ENCODE peak calls at places on chromosome 12, in eight cellular contexts. I is HCEC 1CT; P is activated CD4-positive, alpha-beta memory T cell treated with anti-CD3 and anti-CD28 coated beads, Interleukin-2, amount 10 ng/mL, durations not matched to agents 7 days and 5 days; G is stimulated activated CD4-positive, alpha-beta T cell treated with anti-CD3 and anti-CD28 coated beads, Interleukin-15, amount 100 ng/mL, for 1 hour; V is H4; M is NCI-H2081; S is stomach; J is NCI-H345. B is an unnamed sample.

GRCh38 chr12:129049917-129050316 is 196.6 kb downstream of the GLT1D1 start:
- DNase-seq in S (no peak), I (no peak), G (no peak), V (no peak), M (no peak), J (no peak), P (no peak), B (no peak)

GRCh38 chr12:30795410-30795659 is 40.6 kb upstream of the CAPRIN2 start:
- DNase-seq in I (peak), S (no peak), M (no peak), J (no peak), G (no peak), V (no peak), P (peak), B (no peak)

GRCh38 chr12:124590447-124590846 is 23.0 kb upstream of the NCOR2 start:
- DNase-seq in V (no peak), S (no peak), I (no peak), M (no peak), P (no peak), G (no peak), J (no peak), B (no peak)

GRCh38 chr12:111434680-111435338 is 29.1 kb downstream of the SH2B3 start:
- DNase-seq in G (peak), V (peak), M (peak), I (peak), S (no peak), J (no peak), P (peak), B (no peak)

GRCh38 chr12:80271770-80272169 is 172.3 kb upstream of the PTPRQ start:
- DNase-seq in P (no peak), J (no peak), G (no peak), S (no peak), V (no peak), I (no peak), M (no peak), B (no peak)

GRCh38 chr12:31342314-31342713 is 16.4 kb upstream of the SINHCAF start:
- DNase-seq in M (no peak), V (no peak), J (no peak), I (no peak), S (no peak), P (no peak), G (no peak), B (no peak)

GRCh38 chr12:95608252-95609033 is 57.2 kb upstream of the USP44 start:
- DNase-seq in G (no peak), P (no peak), V (peak), M (peak), J (peak), S (peak), I (peak), B (peak)

GRCh38 chr12:42921741-42922511 is 332.4 kb upstream of the PRICKLE1 start:
- DNase-seq in S (no peak), M (no peak), G (no peak), V (no peak), I (no peak), P (no peak), J (no peak), B (no peak)

GRCh38 chr12:98646165-98646764 is 1.2 kb downstream of the APAF1 start:
- DNase-seq in P (no peak), G (no peak), I (peak), J (no peak), S (no peak), V (no peak), M (no peak), B (peak)

GRCh38 chr12:123076604-123077297 is 74.1 kb downstream of the PITPNM2 start:
- DNase-seq in P (peak), J (no peak), M (no peak), I (peak), G (no peak), V (no peak), S (no peak), B (no peak)

GRCh38 chr12:20946732-20947131 is 136.2 kb downstream of the SLCO1B3 start:
- DNase-seq in S (no peak), I (no peak), G (no peak), V (peak), M (peak), P (no peak), J (no peak), B (peak)

GRCh38 chr12:15738438-15739015 is 50.7 kb downstream of the EPS8 start:
- DNase-seq in I (no peak), V (no peak), M (no peak), G (no peak), P (no peak), J (no peak), S (no peak), B (no peak)

GRCh38 chr12:546920-547845 is 87.4 kb downstream of the B4GALNT3 start:
- DNase-seq in J (peak), V (peak), P (peak), I (peak), G (peak), S (peak), M (peak), B (peak)

GRCh38 chr12:51687142-51687935 is 96.3 kb downstream of the SCN8A start:
- DNase-seq in S (no peak), I (peak), V (no peak), G (no peak), M (no peak), J (no peak), P (no peak), B (no peak)

GRCh38 chr12:61750604-61751003 is 509.6 kb upstream of the USP15 start:
- DNase-seq in P (no peak), J (no peak), M (no peak), G (no peak), I (no peak), V (no peak), S (no peak), B (no peak)

GRCh38 chr12:67355428-67356385 is 86.5 kb downstream of the CAND1 start:
- DNase-seq in J (peak), V (peak), G (no peak), I (peak), P (no peak), S (no peak), M (peak), B (peak)

GRCh38 chr12:118436002-118436724 is 59.8 kb downstream of the SUDS3 start:
- DNase-seq in S (no peak), I (peak), P (no peak), V (no peak), J (peak), G (no peak), M (no peak), B (peak)

GRCh38 chr12:4978737-4979136 is 64.9 kb upstream of the KCNA5 start:
- DNase-seq in S (no peak), J (peak), V (peak), P (no peak), M (peak), G (no peak), I (no peak), B (no peak)

GRCh38 chr12:30691122-30691879 is 4.4 kb downstream of the IPO8 start:
- DNase-seq in I (peak), S (no peak), V (peak), M (no peak), P (no peak), J (no peak), G (no peak), B (no peak)

GRCh38 chr12:78086553-78087362 is 256.1 kb downstream of the NAV3 start:
- DNase-seq in M (no peak), P (no peak), J (no peak), G (no peak), V (no peak), I (peak), S (no peak), B (no peak)

GRCh38 chr12:94157891-94158495 is 9.6 kb downstream of the PLXNC1 start:
- DNase-seq in J (peak), V (no peak), M (peak), G (no peak), S (no peak), P (no peak), I (no peak), B (no peak)

GRCh38 chr12:52878507-52879393 is 26.1 kb downstream of the KRT8 start:
- DNase-seq in V (no peak), I (no peak), S (no peak), P (no peak), M (no peak), J (no peak), G (no peak), B (no peak)

GRCh38 chr12:54932038-54932437 is 52.5 kb downstream of the TESPA1 start:
- DNase-seq in M (no peak), V (no peak), J (no peak), P (no peak), G (no peak), S (no peak), I (no peak), B (no peak)

GRCh38 chr12:1047898-1048660 is 57.1 kb downstream of the ERC1 start:
- DNase-seq in J (no peak), P (no peak), G (no peak), M (peak), S (no peak), V (no peak), I (no peak), B (no peak)

GRCh38 chr12:13744566-13744965 is 236.8 kb downstream of the GRIN2B start:
- DNase-seq in M (no peak), S (no peak), P (no peak), G (no peak), I (no peak), J (no peak), V (no peak), B (no peak)

B was measured in NCI-H460.